ENCODE peak calls at places on chromosomes 11 and 22, in seven cellular contexts. S is uterus, U is adrenal gland, F is A549, T is heart left ventricle, C is IMR-90, I is sigmoid colon. W is an unnamed sample.

GRCh38 chr22:47899894-47900293 is 1137.4 kb downstream of the TBC1D22A start:
- DNase-seq in I (no peak), T (no peak), C (no peak), F (no peak), S (no peak), U (no peak), W (no peak)

GRCh38 chr11:108616549-108616948 is 23.0 kb upstream of the EXPH5 start:
- DNase-seq in T (no peak), U (no peak), S (no peak), C (peak), I (no peak), F (peak), W (no peak)

GRCh38 chr11:61921446-61921845 is 4.1 kb upstream of the RAB3IL1 start:
- DNase-seq in U (peak), I (no peak), C (no peak), F (no peak), T (no peak), S (no peak), W (no peak)

GRCh38 chr11:67483901-67484665 is 1.3 kb downstream of the AIP start:
- DNase-seq in T (no peak), C (no peak), I (no peak), F (no peak), S (no peak), U (no peak), W (no peak)

GRCh38 chr11:76801736-76802135 is 18.6 kb downstream of the TSKU start:
- DNase-seq in C (peak), U (no peak), T (no peak), S (no peak), F (no peak), I (no peak), W (no peak)

GRCh38 chr11:119094816-119095065 is 6.9 kb downstream of the DPAGT1 start:
- DNase-seq in C (peak), S (peak), T (peak), F (no peak), I (peak), U (peak), W (peak)

GRCh38 chr11:9330387-9331384 is 16.3 kb upstream of the TMEM41B start:
- DNase-seq in T (no peak), I (no peak), S (no peak), C (peak), F (no peak), U (no peak), W (no peak)

GRCh38 chr11:111540114-111540920 is at the start of gene LAYN:
- DNase-seq in I (peak), C (peak), F (no peak), S (peak), T (peak), U (no peak), W (peak)

GRCh38 chr11:46338636-46338987 is 8.7 kb upstream of the DGKZ start:
- DNase-seq in I (no peak), F (no peak), T (no peak), S (no peak), U (no peak), C (peak), W (no peak)

GRCh38 chr11:130561441-130561881 is 113.0 kb downstream of the ADAMTS15 start:
- DNase-seq in F (no peak), U (no peak), C (peak), T (no peak), I (no peak), S (no peak), W (no peak)

GRCh38 chr22:46890819-46891218 is 128.4 kb downstream of the TBC1D22A start:
- DNase-seq in S (no peak), C (no peak), F (no peak), T (no peak), I (no peak), U (no peak), W (no peak)

GRCh38 chr11:68038718-68039525 is at the start of gene TCIRG1:
- DNase-seq in F (peak), T (peak), U (peak), I (peak), S (peak), C (peak), W (peak)

GRCh38 chr11:105229257-105229656 is 89.7 kb upstream of the CARD18 start:
- DNase-seq in I (no peak), T (no peak), F (no peak), S (no peak), C (peak), U (no peak), W (no peak)

GRCh38 chr11:59429924-59430516 is 3.8 kb upstream of the OR5A2 start:
- DNase-seq in F (peak), S (no peak), U (no peak), I (no peak), T (no peak), C (peak), W (peak)

GRCh38 chr11:12287009-12287373 is 90.4 kb upstream of the PARVA start:
- DNase-seq in I (peak), S (peak), T (no peak), U (peak), C (peak), F (peak), W (no peak)

GRCh38 chr22:16953206-16954059 is 54.6 kb downstream of the GAB4 start:
- DNase-seq in C (no peak), T (no peak), S (no peak), F (no peak), U (no peak), I (no peak), W (no peak)

GRCh38 chr11:79258606-79259005 is 182.2 kb downstream of the TENM4 start:
- DNase-seq in T (no peak), F (no peak), I (no peak), S (no peak), C (peak), U (no peak), W (no peak)

GRCh38 chr11:94543695-94544581 is at the start of gene FUT4:
- DNase-seq in T (peak), C (peak), I (peak), S (peak), F (peak), U (peak), W (peak)
- TF ChIP-seq POLR2A in T (no peak), C (peak), I (peak), S (peak), F (peak), U (peak), W (no peak)

GRCh38 chr11:19922689-19923035 is 210.0 kb downstream of the NAV2 start:
- DNase-seq in U (no peak), S (no peak), I (no peak), C (peak), F (no peak), T (no peak), W (no peak)
- TF ChIP-seq POLR2A in U (no peak), S (no peak), I (no peak), C (no peak), F (no peak), T (no peak), W (no peak)

DNA sequence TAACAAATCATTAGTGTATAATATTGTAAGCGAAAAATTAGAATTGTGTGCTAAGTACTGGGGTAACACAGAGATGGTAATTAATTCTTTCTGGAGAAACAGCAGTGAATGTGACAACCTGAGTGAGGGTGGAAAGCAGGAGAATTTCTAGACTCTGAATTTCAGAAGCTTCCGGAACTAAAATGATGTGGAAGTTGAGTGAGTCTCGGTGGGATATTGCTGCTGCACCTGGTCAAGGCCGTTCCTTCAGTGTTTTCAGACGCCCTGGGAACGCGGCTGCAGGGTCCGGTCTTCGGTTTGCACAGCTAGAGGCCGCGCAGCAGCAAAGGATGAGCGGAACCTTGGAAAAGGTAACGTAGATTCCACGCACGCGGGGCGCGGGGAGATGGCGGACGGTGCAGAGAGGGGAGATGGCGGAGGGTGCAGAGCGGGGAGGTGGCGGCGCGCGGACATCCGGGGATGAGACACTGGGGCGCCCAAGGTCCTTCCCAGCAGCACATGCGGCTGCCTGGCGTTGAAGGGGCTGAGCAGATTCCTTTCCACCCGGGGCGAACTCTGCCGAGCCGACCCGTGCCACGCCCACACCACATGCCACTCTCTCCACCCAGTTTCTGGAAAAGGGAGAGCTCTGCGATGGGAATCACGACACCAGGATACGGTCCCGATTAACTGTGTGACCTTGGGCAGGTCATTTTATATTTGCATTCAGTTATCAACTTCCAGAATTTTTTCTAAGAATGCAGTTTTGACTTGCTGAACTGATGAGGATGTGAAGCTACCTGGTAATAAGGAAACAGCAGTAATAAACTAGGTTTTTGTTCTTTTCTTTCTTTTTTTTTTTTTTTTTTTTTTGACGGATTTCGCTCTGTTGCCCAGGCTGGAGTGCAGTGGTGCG is at the start of gene MRPL48:
- DNase-seq in I (peak), S (peak), T (peak), C (peak), F (peak), U (peak), W (peak)
- TF ChIP-seq POLR2A in I (no peak), S (peak), T (no peak), C (no peak), F (peak), U (peak), W (peak)

DNA sequence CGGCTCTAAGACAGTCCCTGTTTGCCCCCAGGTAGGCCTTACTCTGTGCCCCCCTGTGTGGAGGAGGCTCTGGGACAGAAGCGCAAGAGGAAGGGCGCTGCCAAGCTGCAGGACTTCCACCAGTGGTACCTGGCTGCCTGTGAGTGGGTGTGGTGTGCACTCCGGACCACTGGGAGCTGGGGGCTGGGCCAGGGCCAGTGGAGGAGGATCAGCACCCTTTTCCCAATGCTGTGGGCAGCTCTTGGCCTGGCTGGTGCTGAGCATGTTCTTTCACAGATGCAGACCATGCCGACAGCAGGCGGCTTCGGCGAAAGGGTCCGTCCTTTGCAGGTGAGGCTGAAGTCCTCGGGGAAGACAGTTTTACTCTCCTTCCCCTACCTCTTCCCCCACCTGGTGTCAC is 3.7 kb downstream of the SCO2 start:
- DNase-seq in T (no peak), C (no peak), I (no peak), F (no peak), U (no peak), S (no peak), W (no peak)
- TF ChIP-seq POLR2A in T (no peak), C (no peak), I (no peak), F (no peak), U (no peak), S (no peak), W (no peak)

GRCh38 chr11:64845125-64845735 is 777 bp upstream of the CDC42BPG start:
- DNase-seq in I (no peak), F (no peak), C (no peak), U (no peak), S (no peak), T (peak), W (no peak)

GRCh38 chr11:64848779-64849599 is 4.5 kb upstream of the CDC42BPG start:
- DNase-seq in C (no peak), F (no peak), S (no peak), I (no peak), U (no peak), T (no peak), W (no peak)

GRCh38 chr11:64844330-64845124 is at the start of gene CDC42BPG:
- DNase-seq in I (no peak), C (peak), T (peak), S (peak), F (peak), U (no peak), W (peak)

GRCh38 chr11:64848214-64848778 is 3.8 kb upstream of the CDC42BPG start:
- DNase-seq in F (no peak), S (no peak), C (no peak), U (no peak), I (no peak), T (no peak), W (no peak)

DNA sequence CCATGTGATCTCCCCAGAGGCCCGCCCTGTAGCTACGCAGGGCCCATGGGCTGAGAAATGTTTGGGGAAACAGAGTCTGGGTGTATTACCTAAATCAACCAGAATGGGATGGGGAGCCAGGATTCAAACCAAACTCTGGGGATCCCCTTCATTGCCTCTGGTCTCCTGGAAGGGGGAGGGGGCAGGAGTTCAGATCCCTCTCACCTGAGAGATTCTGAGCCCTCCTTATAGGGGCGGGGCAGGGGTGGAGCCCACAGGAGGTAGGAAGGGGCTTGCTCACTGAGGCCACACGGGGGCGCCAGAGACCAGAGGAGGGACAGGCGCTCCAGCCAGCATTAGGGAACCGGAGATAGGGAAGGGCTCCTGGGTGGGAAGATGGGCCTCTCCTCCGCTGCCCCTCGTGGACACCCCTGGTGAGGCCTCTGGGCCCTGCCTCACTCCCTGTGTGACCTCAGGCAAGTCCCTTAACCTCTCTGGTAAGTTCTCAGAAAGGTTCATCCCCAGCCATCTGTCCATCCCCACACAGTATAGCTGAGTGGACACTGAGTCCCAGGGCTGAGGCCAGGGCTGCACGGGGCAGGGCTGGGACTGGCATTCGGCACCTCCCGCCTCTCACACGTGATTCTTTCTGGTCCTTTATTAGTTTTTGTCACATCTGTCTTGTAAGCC is 2.7 kb upstream of the CDC42BPG start:
- DNase-seq in F (peak), T (peak), S (peak), U (peak), I (peak), C (peak), W (peak)
- TF ChIP-seq POLR2A in F (no peak), T (no peak), S (no peak), U (no peak), I (no peak), C (peak), W (peak)

W was measured in GM12891.